ENCODE peak calls at places on chromosome 4, in eight cellular contexts. U, L, H, A, M, S, G and N are unnamed samples.

GRCh38 chr4:20192754-20193521 is 58.8 kb upstream of the SLIT2 start:
- DNase-seq in H (no peak), M (peak; percentile 64), G (peak; percentile 92), S (no peak), L (no peak), A (peak; percentile 59), U (no peak), N (peak; percentile 50)

GRCh38 chr4:118918388-118918787 is 29.7 kb downstream of the SYNPO2 start:
- DNase-seq in G (peak; percentile 77), A (peak; percentile 94), H (peak; percentile 70), S (no peak), L (no peak), U (no peak), M (peak; percentile 94), N (peak; percentile 83)

GRCh38 chr4:78787392-78788004 is 11.3 kb downstream of the BMP2K start:
- DNase-seq in S (no peak), H (no peak), L (no peak), U (peak; percentile 57), G (no peak), M (no peak), A (no peak), N (no peak)

GRCh38 chr4:158775091-158775651 is 6.3 kb downstream of the FNIP2 start:
- DNase-seq in S (no peak), A (peak; percentile 68), H (no peak), M (peak; percentile 85), L (no peak), G (peak; percentile 40), U (no peak), N (peak; percentile 73)

GRCh38 chr4:61301285-61301684 is 101.2 kb downstream of the ADGRL3 start:
- DNase-seq in U (no peak), L (no peak), H (no peak), S (no peak), G (no peak), M (no peak), A (no peak), N (no peak)

GRCh38 chr4:156193800-156194199 is 240.1 kb upstream of the CTSO start:
- DNase-seq in H (no peak), U (no peak), A (peak; percentile 33), S (no peak), G (no peak), M (peak; percentile 46), L (no peak), N (no peak)

GRCh38 chr4:3729188-3729884 is 36.8 kb upstream of the ADRA2C start:
- DNase-seq in A (peak; percentile 61), M (peak; percentile 17), U (no peak), H (no peak), G (no peak), S (no peak), L (no peak), N (peak; percentile 89)

GRCh38 chr4:56637791-56638190 is 43.3 kb downstream of the HOPX start:
- DNase-seq in S (no peak), M (no peak), G (peak; percentile 74), L (no peak), H (no peak), U (no peak), A (no peak), N (no peak)

GRCh38 chr4:44725861-44726820 is at the start of gene GNPDA2:
- DNase-seq in A (peak; percentile 89), H (peak; percentile 69), G (peak; percentile 85), M (peak; percentile 89), U (peak; percentile 91), S (peak; percentile 93), L (peak; percentile 78), N (peak; percentile 93)

GRCh38 chr4:139833131-139833930 is 167.7 kb downstream of the MGST2 start:
- DNase-seq in L (no peak), H (no peak), G (no peak), S (no peak), A (no peak), M (no peak), U (no peak), N (peak; percentile 59)

GRCh38 chr4:90187148-90187884 is 60.1 kb downstream of the CCSER1 start:
- DNase-seq in U (no peak), L (no peak), A (no peak), M (no peak), S (no peak), G (no peak), H (no peak), N (no peak)

GRCh38 chr4:40923326-40924095 is 173.8 kb downstream of the NSUN7 start:
- DNase-seq in A (no peak), H (no peak), U (no peak), L (no peak), G (no peak), M (no peak), S (no peak), N (no peak)

GRCh38 chr4:8940792-8941491 is 69.3 kb upstream of the HMX1 start:
- DNase-seq in L (no peak), U (peak; percentile 23), M (no peak), S (no peak), G (peak; percentile 49), H (no peak), A (no peak), N (no peak)
- H2AFZ ChIP-seq in L (no peak overlapping the region), U (no peak overlapping the region), M (no peak overlapping the region), S (no peak overlapping the region), G (no peak overlapping the region), H (no peak overlapping the region), A (no peak overlapping the region), N (no peak overlapping the region)

DNA sequence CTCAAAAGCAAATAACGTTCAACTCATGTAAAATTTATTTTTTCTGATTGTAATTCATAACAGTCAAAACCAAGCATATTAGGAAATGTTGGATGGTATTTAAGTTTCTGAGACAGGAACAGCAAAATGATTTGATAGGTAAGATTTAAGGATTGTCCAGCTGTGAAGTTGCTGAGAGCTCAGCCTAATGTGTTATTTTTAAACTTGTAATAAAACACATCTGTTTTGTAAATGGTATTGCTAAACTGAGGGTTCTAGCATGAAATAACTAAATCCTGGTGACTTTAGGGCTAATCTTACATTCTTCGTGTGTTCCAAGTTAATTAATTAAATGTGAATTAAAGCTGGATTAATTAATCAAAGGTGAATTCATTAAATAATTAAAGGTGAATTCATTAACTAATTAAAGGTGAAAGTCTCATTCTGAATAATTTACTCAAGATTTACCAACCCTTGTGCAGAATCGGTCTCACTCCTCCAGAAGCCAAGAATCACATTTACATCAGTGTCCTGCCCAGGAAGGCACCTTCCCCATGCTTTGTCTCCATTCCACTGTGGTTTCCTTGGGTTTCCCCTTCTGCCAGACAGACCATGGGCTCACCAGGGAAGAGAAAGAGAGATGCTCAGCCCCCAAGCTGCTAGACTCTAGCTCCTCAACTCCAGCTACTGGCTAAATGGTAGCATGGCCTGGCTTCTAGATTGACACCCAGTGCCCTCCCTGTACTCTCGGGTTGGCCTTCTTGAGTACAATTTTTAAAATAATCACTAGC is 13.2 kb downstream of the TLR10 start:
- DNase-seq in U (no peak), M (no peak), L (no peak), G (no peak), S (no peak), A (no peak), H (no peak), N (no peak)
- H2AFZ ChIP-seq in U (no peak overlapping the region), M (no peak overlapping the region), L (no peak overlapping the region), G (no peak overlapping the region), S (peak overlapping the region; percentile 36), A (no peak overlapping the region), H (no peak overlapping the region), N (no peak overlapping the region)

GRCh38 chr4:38179690-38180299 is 219.6 kb downstream of the PTTG2 start:
- DNase-seq in L (peak; percentile 72), M (peak; percentile 85), H (peak; percentile 82), A (peak; percentile 77), G (peak; percentile 78), U (peak; percentile 75), S (peak; percentile 76), N (peak; percentile 73)

GRCh38 chr4:38177035-38177791 is 217.0 kb downstream of the PTTG2 start:
- DNase-seq in H (no peak), G (no peak), S (no peak), M (peak; percentile 46), L (no peak), U (no peak), A (peak; percentile 44), N (peak; percentile 53)

GRCh38 chr4:38178666-38178995 is 218.4 kb downstream of the PTTG2 start:
- DNase-seq in G (no peak), U (no peak), L (no peak), M (no peak), H (no peak), A (no peak), S (no peak), N (no peak)

GRCh38 chr4:38180456-38180855 is 220.3 kb downstream of the PTTG2 start:
- DNase-seq in L (no peak), H (peak; percentile 88), S (no peak), U (no peak), G (peak; percentile 57), M (no peak), A (peak; percentile 47), N (peak; percentile 20)

GRCh38 chr4:38177792-38178665 is 217.8 kb downstream of the PTTG2 start:
- DNase-seq in M (no peak), S (no peak), U (no peak), G (no peak), L (no peak), A (no peak), H (no peak), N (peak; percentile 66)
- H2AFZ ChIP-seq in M (no peak overlapping the region), S (peak overlapping the region; percentile 46), U (no peak overlapping the region), G (no peak overlapping the region), L (no peak overlapping the region), A (peak overlapping the region; percentile 41), H (no peak overlapping the region), N (no peak overlapping the region)

GRCh38 chr4:5711479-5712184 is 631 bp downstream of the EVC start:
- DNase-seq in G (peak; percentile 25), A (peak; percentile 51), S (no peak), H (no peak), M (peak; percentile 74), U (no peak), L (no peak), N (peak; percentile 87)
- H2AFZ ChIP-seq in G (no peak overlapping the region), A (peak overlapping the region; percentile 95), S (peak overlapping the region; percentile 71), H (peak overlapping the region; percentile 67), M (peak overlapping the region; percentile 1), U (peak overlapping the region; percentile 47), L (peak overlapping the region; percentile 97), N (peak overlapping the region; percentile 18)

GRCh38 chr4:147370473-147370872 is 110.4 kb upstream of the EDNRA start:
- DNase-seq in G (peak; percentile 32), H (no peak), U (no peak), M (peak; percentile 81), A (peak; percentile 43), S (no peak), L (no peak), N (peak; percentile 11)
- H2AFZ ChIP-seq in G (peak overlapping the region; percentile 54), H (peak overlapping the region; percentile 58), U (no peak overlapping the region), M (peak overlapping the region; percentile 50), A (peak overlapping the region; percentile 80), S (peak overlapping the region; percentile 78), L (peak overlapping the region; percentile 69), N (peak overlapping the region; percentile 46)

DNA sequence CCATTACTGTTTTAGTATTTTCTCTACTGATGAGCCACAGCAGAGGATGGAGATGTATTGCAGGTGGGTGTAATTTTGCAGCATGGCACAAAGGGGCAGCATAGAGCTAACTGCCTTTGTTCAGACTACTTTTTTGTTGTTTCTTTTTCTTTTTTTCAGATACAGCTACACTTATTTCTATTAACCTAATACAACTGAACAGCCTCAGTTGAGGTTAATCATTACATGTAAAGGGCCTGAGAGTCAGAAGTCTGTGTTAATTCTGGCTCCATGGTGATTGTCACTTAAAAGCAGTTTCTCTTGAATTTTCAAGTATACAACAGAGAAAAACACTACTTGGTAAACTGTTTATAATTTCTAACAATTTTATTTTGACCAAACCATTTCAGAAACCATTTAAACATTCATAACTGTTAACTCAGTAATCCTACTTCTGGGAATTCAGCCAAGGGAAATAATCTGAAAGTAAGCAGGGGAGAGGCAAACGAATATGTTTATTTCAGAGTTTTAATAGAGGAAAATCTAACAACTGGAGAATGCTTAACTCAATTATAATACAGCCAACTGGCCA is 13.9 kb upstream of the PPEF2 start:
- DNase-seq in M (peak; percentile 57), G (peak; percentile 25), A (peak; percentile 89), H (no peak), U (peak; percentile 49), S (peak; percentile 59), L (peak; percentile 21), N (peak; percentile 68)
- H2AFZ ChIP-seq in M (peak overlapping the region; percentile 57), G (no peak overlapping the region), A (no peak overlapping the region), H (no peak overlapping the region), U (peak overlapping the region; percentile 98), S (peak overlapping the region; percentile 76), L (peak overlapping the region; percentile 71), N (peak overlapping the region; percentile 71)